ENCODE peak calls at places on chromosome 6, in seven cellular contexts. G is EL, U is WERI-Rb-1, Y is GF-D8, Z is GM12865, I is substantia nigra, M is transverse colon. H is an unnamed sample.

GRCh38 chr6:132227937-132228336 is 173.3 kb downstream of the MOXD1 start:
- DNase-seq in Z (no peak), U (no peak), M (no peak), I (no peak), G (peak), Y (no peak), H (peak)

GRCh38 chr6:35931120-35931561 is 10.2 kb upstream of the SRPK1 start:
- DNase-seq in Y (no peak), Z (no peak), G (no peak), I (no peak), U (no peak), M (no peak), H (no peak)

GRCh38 chr6:45714795-45715507 is 300.7 kb downstream of the CLIC5 start:
- DNase-seq in I (peak), Y (peak), Z (peak), G (peak), U (peak), M (peak), H (peak)

GRCh38 chr6:166266336-166266735 is 41.9 kb downstream of the PRR18 start:
- DNase-seq in I (no peak), G (no peak), Y (no peak), U (no peak), Z (no peak), M (no peak), H (no peak)

GRCh38 chr6:108180266-108180665 is 14.4 kb downstream of the NR2E1 start:
- DNase-seq in I (no peak), G (no peak), U (no peak), M (no peak), Z (no peak), Y (no peak), H (no peak)

GRCh38 chr6:150016324-150017185 is 8.8 kb downstream of the RAET1L start:
- DNase-seq in G (peak), Y (no peak), I (peak), U (peak), M (peak), Z (peak), H (peak)

GRCh38 chr6:44237021-44237812 is 9.7 kb upstream of the HSP90AB1 start:
- DNase-seq in U (peak), Y (peak), Z (peak), G (peak), M (peak), I (peak), H (peak)

GRCh38 chr6:117195728-117196127 is 69.6 kb upstream of the VGLL2 start:
- DNase-seq in I (no peak), Y (no peak), Z (no peak), M (no peak), U (no peak), G (no peak), H (no peak)

GRCh38 chr6:64926051-64926450 is 781.0 kb downstream of the EYS start:
- DNase-seq in G (no peak), I (no peak), M (no peak), Y (no peak), U (no peak), Z (no peak), H (no peak)

GRCh38 chr6:32439708-32440214 is at the start of gene HLA-DRA:
- DNase-seq in I (no peak), M (no peak), Z (peak), U (peak), G (peak), Y (no peak), H (peak)

GRCh38 chr6:15263780-15264374 is 18.0 kb downstream of the JARID2 start:
- DNase-seq in U (no peak), G (no peak), I (no peak), Y (no peak), M (no peak), Z (no peak), H (no peak)

GRCh38 chr6:132072271-132072670 is 121.1 kb upstream of the CCN2 start:
- DNase-seq in G (no peak), I (no peak), Z (no peak), U (no peak), M (no peak), Y (no peak), H (no peak)

GRCh38 chr6:129844118-129844891 is 16.8 kb downstream of the TMEM244 start:
- DNase-seq in I (no peak), G (peak), Z (no peak), M (no peak), Y (no peak), U (no peak), H (peak)

GRCh38 chr6:44216677-44217331 is at the start of gene MYMX:
- DNase-seq in M (no peak), Y (no peak), Z (no peak), U (peak), G (no peak), I (no peak), H (no peak)

GRCh38 chr6:170405311-170405975 is 98.9 kb downstream of the FAM120B start:
- DNase-seq in Z (no peak), M (no peak), U (no peak), I (no peak), G (peak), Y (no peak), H (peak)

GRCh38 chr6:32967151-32968091 is 973 bp upstream of the BRD2 start:
- DNase-seq in Z (peak), M (peak), U (peak), G (peak), I (no peak), Y (peak), H (peak)

GRCh38 chr6:165742047-165742446 is 79.0 kb upstream of the PDE10A start:
- DNase-seq in Z (no peak), Y (no peak), M (no peak), G (no peak), U (no peak), I (no peak), H (no peak)

H was measured in ELR.